ENCODE peak calls at places on chromosomes 7 and 10, in eight cellular contexts. One of them, this sample, is unnamed.

GRCh38 chr10:774661-775244 is 85.3 kb upstream of the DIP2C start:
- DNase-seq in ovary: no peak
- DNase-seq in NCI-H748 treated with DMSO at 0.1 percent for 48 hours: no peak
- DNase-seq in GM12865: no peak
- DNase-seq in bronchial epithelial cell: no peak
- DNase-seq in IMR-90: no peak
- DNase-seq in activated CD4-positive, alpha-beta T cell treated with anti-CD3 and anti-CD28 coated beads for 36 hours: no peak
- DNase-seq in AG04450: no peak
- DNase-seq in this sample: no peak

GRCh38 chr10:5447071-5447470 is 34.7 kb downstream of the NET1 start:
- DNase-seq in ovary: no peak
- DNase-seq in NCI-H748 treated with DMSO at 0.1 percent for 48 hours: no peak
- DNase-seq in GM12865: no peak
- DNase-seq in bronchial epithelial cell: peak; percentile 33
- DNase-seq in IMR-90: peak; percentile 46
- DNase-seq in activated CD4-positive, alpha-beta T cell treated with anti-CD3 and anti-CD28 coated beads for 36 hours: no peak
- DNase-seq in AG04450: no peak
- DNase-seq in this sample: peak; percentile 35

GRCh38 chr10:31679931-31680330 is 248.7 kb downstream of the ARHGAP12 start:
- DNase-seq in ovary: no peak
- DNase-seq in NCI-H748 treated with DMSO at 0.1 percent for 48 hours: no peak
- DNase-seq in GM12865: no peak
- DNase-seq in bronchial epithelial cell: no peak
- DNase-seq in IMR-90: no peak
- DNase-seq in activated CD4-positive, alpha-beta T cell treated with anti-CD3 and anti-CD28 coated beads for 36 hours: no peak
- DNase-seq in AG04450: no peak
- DNase-seq in this sample: no peak

GRCh38 chr7:44378744-44379143 is 53.4 kb upstream of the CAMK2B start:
- DNase-seq in ovary: no peak
- DNase-seq in NCI-H748 treated with DMSO at 0.1 percent for 48 hours: no peak
- DNase-seq in GM12865: no peak
- DNase-seq in bronchial epithelial cell: peak; percentile 94
- DNase-seq in IMR-90: peak; percentile 92
- DNase-seq in activated CD4-positive, alpha-beta T cell treated with anti-CD3 and anti-CD28 coated beads for 36 hours: no peak
- DNase-seq in AG04450: peak; percentile 51
- DNase-seq in this sample: peak; percentile 69

GRCh38 chr10:69965086-69965485 is 87.6 kb upstream of the MACROH2A2 start:
- DNase-seq in ovary: no peak
- DNase-seq in NCI-H748 treated with DMSO at 0.1 percent for 48 hours: no peak
- DNase-seq in GM12865: no peak
- DNase-seq in bronchial epithelial cell: no peak
- DNase-seq in IMR-90: no peak
- DNase-seq in activated CD4-positive, alpha-beta T cell treated with anti-CD3 and anti-CD28 coated beads for 36 hours: no peak
- DNase-seq in AG04450: no peak
- DNase-seq in this sample: no peak

GRCh38 chr10:99658622-99659030 is 683 bp upstream of the ENTPD7 start:
- DNase-seq in ovary: peak; percentile 27
- DNase-seq in NCI-H748 treated with DMSO at 0.1 percent for 48 hours: no peak
- DNase-seq in GM12865: peak; percentile 38
- DNase-seq in bronchial epithelial cell: peak; percentile 76
- DNase-seq in IMR-90: peak; percentile 55
- DNase-seq in activated CD4-positive, alpha-beta T cell treated with anti-CD3 and anti-CD28 coated beads for 36 hours: peak; percentile 87
- DNase-seq in AG04450: no peak
- DNase-seq in this sample: peak; percentile 22

GRCh38 chr7:9718071-9718470 is 1255.6 kb upstream of the PHF14 start:
- DNase-seq in ovary: no peak
- DNase-seq in NCI-H748 treated with DMSO at 0.1 percent for 48 hours: no peak
- DNase-seq in GM12865: no peak
- DNase-seq in bronchial epithelial cell: no peak
- DNase-seq in IMR-90: no peak
- DNase-seq in activated CD4-positive, alpha-beta T cell treated with anti-CD3 and anti-CD28 coated beads for 36 hours: no peak
- DNase-seq in AG04450: no peak
- DNase-seq in this sample: peak; percentile 14

GRCh38 chr7:147636553-147636952 is 954.0 kb upstream of the C7orf33 start:
- DNase-seq in ovary: no peak
- DNase-seq in NCI-H748 treated with DMSO at 0.1 percent for 48 hours: no peak
- DNase-seq in GM12865: no peak
- DNase-seq in bronchial epithelial cell: no peak
- DNase-seq in IMR-90: no peak
- DNase-seq in activated CD4-positive, alpha-beta T cell treated with anti-CD3 and anti-CD28 coated beads for 36 hours: no peak
- DNase-seq in AG04450: no peak
- DNase-seq in this sample: no peak

GRCh38 chr10:114009281-114009996 is 34.2 kb upstream of the ADRB1 start:
- DNase-seq in ovary: no peak
- DNase-seq in NCI-H748 treated with DMSO at 0.1 percent for 48 hours: no peak
- DNase-seq in GM12865: no peak
- DNase-seq in bronchial epithelial cell: no peak
- DNase-seq in IMR-90: no peak
- DNase-seq in activated CD4-positive, alpha-beta T cell treated with anti-CD3 and anti-CD28 coated beads for 36 hours: no peak
- DNase-seq in AG04450: no peak
- DNase-seq in this sample: peak; percentile 36

GRCh38 chr10:88107296-88107695 is 243.9 kb downstream of the PTEN start:
- DNase-seq in ovary: no peak
- DNase-seq in NCI-H748 treated with DMSO at 0.1 percent for 48 hours: no peak
- DNase-seq in GM12865: no peak
- DNase-seq in bronchial epithelial cell: no peak
- DNase-seq in IMR-90: no peak
- DNase-seq in activated CD4-positive, alpha-beta T cell treated with anti-CD3 and anti-CD28 coated beads for 36 hours: no peak
- DNase-seq in AG04450: no peak
- DNase-seq in this sample: no peak

GRCh38 chr10:10587744-10588393 is 429.8 kb upstream of the CELF2 start:
- DNase-seq in ovary: no peak
- DNase-seq in NCI-H748 treated with DMSO at 0.1 percent for 48 hours: no peak
- DNase-seq in GM12865: no peak
- DNase-seq in bronchial epithelial cell: no peak
- DNase-seq in IMR-90: no peak
- DNase-seq in activated CD4-positive, alpha-beta T cell treated with anti-CD3 and anti-CD28 coated beads for 36 hours: no peak
- DNase-seq in AG04450: no peak
- DNase-seq in this sample: no peak

GRCh38 chr10:78443900-78444571 is 410.4 kb downstream of the RPS24 start:
- DNase-seq in ovary: no peak
- DNase-seq in NCI-H748 treated with DMSO at 0.1 percent for 48 hours: no peak
- DNase-seq in GM12865: no peak
- DNase-seq in bronchial epithelial cell: no peak
- DNase-seq in IMR-90: no peak
- DNase-seq in activated CD4-positive, alpha-beta T cell treated with anti-CD3 and anti-CD28 coated beads for 36 hours: no peak
- DNase-seq in AG04450: no peak
- DNase-seq in this sample: no peak

GRCh38 chr7:36497775-36498174 is 108.1 kb downstream of the ANLN start:
- DNase-seq in ovary: no peak
- DNase-seq in NCI-H748 treated with DMSO at 0.1 percent for 48 hours: no peak
- DNase-seq in GM12865: no peak
- DNase-seq in bronchial epithelial cell: no peak
- DNase-seq in IMR-90: no peak
- DNase-seq in activated CD4-positive, alpha-beta T cell treated with anti-CD3 and anti-CD28 coated beads for 36 hours: no peak
- DNase-seq in AG04450: no peak
- DNase-seq in this sample: no peak

GRCh38 chr10:18164771-18165361 is 24.6 kb downstream of the CACNB2 start:
- DNase-seq in ovary: peak; percentile 40
- DNase-seq in NCI-H748 treated with DMSO at 0.1 percent for 48 hours: no peak
- DNase-seq in GM12865: no peak
- DNase-seq in bronchial epithelial cell: no peak
- DNase-seq in IMR-90: peak; percentile 97
- DNase-seq in activated CD4-positive, alpha-beta T cell treated with anti-CD3 and anti-CD28 coated beads for 36 hours: no peak
- DNase-seq in AG04450: peak; percentile 92
- DNase-seq in this sample: no peak

GRCh38 chr7:26912351-26912750 is 48.0 kb upstream of the SKAP2 start:
- DNase-seq in ovary: no peak
- DNase-seq in NCI-H748 treated with DMSO at 0.1 percent for 48 hours: no peak
- DNase-seq in GM12865: no peak
- DNase-seq in bronchial epithelial cell: peak; percentile 41
- DNase-seq in IMR-90: no peak
- DNase-seq in activated CD4-positive, alpha-beta T cell treated with anti-CD3 and anti-CD28 coated beads for 36 hours: no peak
- DNase-seq in AG04450: no peak
- DNase-seq in this sample: no peak

GRCh38 chr7:29487424-29487823 is 76.2 kb upstream of the PRR15 start:
- DNase-seq in ovary: no peak
- DNase-seq in NCI-H748 treated with DMSO at 0.1 percent for 48 hours: no peak
- DNase-seq in GM12865: no peak
- DNase-seq in bronchial epithelial cell: no peak
- DNase-seq in IMR-90: no peak
- DNase-seq in activated CD4-positive, alpha-beta T cell treated with anti-CD3 and anti-CD28 coated beads for 36 hours: no peak
- DNase-seq in AG04450: no peak
- DNase-seq in this sample: no peak

GRCh38 chr10:86387221-86387794 is 20.7 kb upstream of the GRID1 start:
- DNase-seq in ovary: no peak
- DNase-seq in NCI-H748 treated with DMSO at 0.1 percent for 48 hours: no peak
- DNase-seq in GM12865: no peak
- DNase-seq in bronchial epithelial cell: no peak
- DNase-seq in IMR-90: no peak
- DNase-seq in activated CD4-positive, alpha-beta T cell treated with anti-CD3 and anti-CD28 coated beads for 36 hours: no peak
- DNase-seq in AG04450: no peak
- DNase-seq in this sample: no peak

GRCh38 chr10:27558612-27559020 is 54.5 kb downstream of the RAB18 start:
- DNase-seq in ovary: peak; percentile 70
- DNase-seq in NCI-H748 treated with DMSO at 0.1 percent for 48 hours: no peak
- DNase-seq in GM12865: peak; percentile 67
- DNase-seq in bronchial epithelial cell: peak; percentile 53
- DNase-seq in IMR-90: peak; percentile 55
- DNase-seq in activated CD4-positive, alpha-beta T cell treated with anti-CD3 and anti-CD28 coated beads for 36 hours: peak; percentile 50
- DNase-seq in AG04450: peak; percentile 15
- DNase-seq in this sample: peak; percentile 54

GRCh38 chr7:122013070-122013469 is 131.0 kb downstream of the AASS start:
- DNase-seq in ovary: no peak
- DNase-seq in NCI-H748 treated with DMSO at 0.1 percent for 48 hours: no peak
- DNase-seq in GM12865: peak; percentile 8
- DNase-seq in bronchial epithelial cell: peak; percentile 4
- DNase-seq in IMR-90: no peak
- DNase-seq in activated CD4-positive, alpha-beta T cell treated with anti-CD3 and anti-CD28 coated beads for 36 hours: peak; percentile 14
- DNase-seq in AG04450: no peak
- DNase-seq in this sample: no peak

GRCh38 chr10:109961181-109962001 is 38.1 kb upstream of the XPNPEP1 start:
- DNase-seq in ovary: no peak
- DNase-seq in NCI-H748 treated with DMSO at 0.1 percent for 48 hours: no peak
- DNase-seq in GM12865: no peak
- DNase-seq in bronchial epithelial cell: peak; percentile 80
- DNase-seq in IMR-90: peak; percentile 69
- DNase-seq in activated CD4-positive, alpha-beta T cell treated with anti-CD3 and anti-CD28 coated beads for 36 hours: no peak
- DNase-seq in AG04450: no peak
- DNase-seq in this sample: peak; percentile 48

GRCh38 chr7:41942468-41943097 is 239.7 kb upstream of the INHBA start:
- DNase-seq in ovary: peak; percentile 51
- DNase-seq in NCI-H748 treated with DMSO at 0.1 percent for 48 hours: no peak
- DNase-seq in GM12865: no peak
- DNase-seq in bronchial epithelial cell: no peak
- DNase-seq in IMR-90: peak; percentile 90
- DNase-seq in activated CD4-positive, alpha-beta T cell treated with anti-CD3 and anti-CD28 coated beads for 36 hours: no peak
- DNase-seq in AG04450: peak; percentile 55
- DNase-seq in this sample: peak; percentile 75

GRCh38 chr7:80659120-80660055 is 20.9 kb downstream of the CD36 start:
- DNase-seq in ovary: no peak
- DNase-seq in NCI-H748 treated with DMSO at 0.1 percent for 48 hours: peak; percentile 48
- DNase-seq in GM12865: no peak
- DNase-seq in bronchial epithelial cell: peak; percentile 35
- DNase-seq in IMR-90: peak; percentile 62
- DNase-seq in activated CD4-positive, alpha-beta T cell treated with anti-CD3 and anti-CD28 coated beads for 36 hours: no peak
- DNase-seq in AG04450: no peak
- DNase-seq in this sample: peak; percentile 50

GRCh38 chr7:13800694-13801448 is 188.6 kb downstream of the ETV1 start:
- DNase-seq in ovary: no peak
- DNase-seq in NCI-H748 treated with DMSO at 0.1 percent for 48 hours: no peak
- DNase-seq in GM12865: no peak
- DNase-seq in bronchial epithelial cell: peak; percentile 96
- DNase-seq in IMR-90: peak; percentile 96
- DNase-seq in activated CD4-positive, alpha-beta T cell treated with anti-CD3 and anti-CD28 coated beads for 36 hours: peak; percentile 15
- DNase-seq in AG04450: peak; percentile 71
- DNase-seq in this sample: no peak

GRCh38 chr7:49187543-49188268 is 263.4 kb downstream of the CDC14C start:
- DNase-seq in ovary: no peak
- DNase-seq in NCI-H748 treated with DMSO at 0.1 percent for 48 hours: no peak
- DNase-seq in GM12865: peak; percentile 25
- DNase-seq in bronchial epithelial cell: peak; percentile 1
- DNase-seq in IMR-90: no peak
- DNase-seq in activated CD4-positive, alpha-beta T cell treated with anti-CD3 and anti-CD28 coated beads for 36 hours: no peak
- DNase-seq in AG04450: no peak
- DNase-seq in this sample: no peak

GRCh38 chr10:100977436-100977835 is 8.1 kb downstream of the SEMA4G start:
- DNase-seq in ovary: no peak
- DNase-seq in NCI-H748 treated with DMSO at 0.1 percent for 48 hours: no peak
- DNase-seq in GM12865: no peak
- DNase-seq in bronchial epithelial cell: no peak
- DNase-seq in IMR-90: no peak
- DNase-seq in activated CD4-positive, alpha-beta T cell treated with anti-CD3 and anti-CD28 coated beads for 36 hours: no peak
- DNase-seq in AG04450: no peak
- DNase-seq in this sample: no peak

GRCh38 chr10:78343266-78343665 is 309.6 kb downstream of the RPS24 start:
- DNase-seq in ovary: no peak
- DNase-seq in NCI-H748 treated with DMSO at 0.1 percent for 48 hours: no peak
- DNase-seq in GM12865: no peak
- DNase-seq in bronchial epithelial cell: no peak
- DNase-seq in IMR-90: no peak
- DNase-seq in activated CD4-positive, alpha-beta T cell treated with anti-CD3 and anti-CD28 coated beads for 36 hours: no peak
- DNase-seq in AG04450: no peak
- DNase-seq in this sample: no peak

GRCh38 chr7:351256-351655 is 61.3 kb downstream of the FOXL3 start:
- DNase-seq in ovary: no peak
- DNase-seq in NCI-H748 treated with DMSO at 0.1 percent for 48 hours: no peak
- DNase-seq in GM12865: no peak
- DNase-seq in bronchial epithelial cell: no peak
- DNase-seq in IMR-90: no peak
- DNase-seq in activated CD4-positive, alpha-beta T cell treated with anti-CD3 and anti-CD28 coated beads for 36 hours: peak; percentile 81
- DNase-seq in AG04450: no peak
- DNase-seq in this sample: no peak

GRCh38 chr10:119190353-119190752 is 11.7 kb upstream of the PRDX3 start:
- DNase-seq in ovary: no peak
- DNase-seq in NCI-H748 treated with DMSO at 0.1 percent for 48 hours: no peak
- DNase-seq in GM12865: no peak
- DNase-seq in bronchial epithelial cell: peak; percentile 99
- DNase-seq in IMR-90: peak; percentile 99
- DNase-seq in activated CD4-positive, alpha-beta T cell treated with anti-CD3 and anti-CD28 coated beads for 36 hours: no peak
- DNase-seq in AG04450: peak; percentile 92
- DNase-seq in this sample: no peak

GRCh38 chr10:71776528-71776927 is 3.2 kb upstream of the VSIR start:
- DNase-seq in ovary: no peak
- DNase-seq in NCI-H748 treated with DMSO at 0.1 percent for 48 hours: no peak
- DNase-seq in GM12865: no peak
- DNase-seq in bronchial epithelial cell: no peak
- DNase-seq in IMR-90: no peak
- DNase-seq in activated CD4-positive, alpha-beta T cell treated with anti-CD3 and anti-CD28 coated beads for 36 hours: no peak
- DNase-seq in AG04450: no peak
- DNase-seq in this sample: peak; percentile 71

GRCh38 chr10:9028211-9028610 is 973.7 kb downstream of the GATA3 start:
- DNase-seq in ovary: no peak
- DNase-seq in NCI-H748 treated with DMSO at 0.1 percent for 48 hours: no peak
- DNase-seq in GM12865: no peak
- DNase-seq in bronchial epithelial cell: peak; percentile 12
- DNase-seq in IMR-90: no peak
- DNase-seq in activated CD4-positive, alpha-beta T cell treated with anti-CD3 and anti-CD28 coated beads for 36 hours: no peak
- DNase-seq in AG04450: no peak
- DNase-seq in this sample: no peak

GRCh38 chr10:71630168-71630567 is 89.4 kb downstream of the C10orf105 start:
- DNase-seq in ovary: no peak
- DNase-seq in NCI-H748 treated with DMSO at 0.1 percent for 48 hours: no peak
- DNase-seq in GM12865: no peak
- DNase-seq in bronchial epithelial cell: no peak
- DNase-seq in IMR-90: no peak
- DNase-seq in activated CD4-positive, alpha-beta T cell treated with anti-CD3 and anti-CD28 coated beads for 36 hours: no peak
- DNase-seq in AG04450: no peak
- DNase-seq in this sample: no peak

GRCh38 chr10:4767033-4767814 is 58.8 kb upstream of the AKR1E2 start:
- DNase-seq in ovary: peak; percentile 36
- DNase-seq in NCI-H748 treated with DMSO at 0.1 percent for 48 hours: peak; percentile 11
- DNase-seq in GM12865: no peak
- DNase-seq in bronchial epithelial cell: peak; percentile 63
- DNase-seq in IMR-90: peak; percentile 66
- DNase-seq in activated CD4-positive, alpha-beta T cell treated with anti-CD3 and anti-CD28 coated beads for 36 hours: no peak
- DNase-seq in AG04450: no peak
- DNase-seq in this sample: peak; percentile 46

GRCh38 chr7:74502216-74502891 is 48.6 kb downstream of the GTF2IRD1 start:
- DNase-seq in ovary: no peak
- DNase-seq in NCI-H748 treated with DMSO at 0.1 percent for 48 hours: no peak
- DNase-seq in GM12865: no peak
- DNase-seq in bronchial epithelial cell: peak; percentile 73
- DNase-seq in IMR-90: no peak
- DNase-seq in activated CD4-positive, alpha-beta T cell treated with anti-CD3 and anti-CD28 coated beads for 36 hours: no peak
- DNase-seq in AG04450: no peak
- DNase-seq in this sample: no peak

GRCh38 chr10:110664483-110665420 is 20.6 kb downstream of the RBM20 start:
- DNase-seq in ovary: no peak
- DNase-seq in NCI-H748 treated with DMSO at 0.1 percent for 48 hours: no peak
- DNase-seq in GM12865: no peak
- DNase-seq in bronchial epithelial cell: peak; percentile 97
- DNase-seq in IMR-90: peak; percentile 96
- DNase-seq in activated CD4-positive, alpha-beta T cell treated with anti-CD3 and anti-CD28 coated beads for 36 hours: no peak
- DNase-seq in AG04450: peak; percentile 85
- DNase-seq in this sample: peak; percentile 85